ENCODE peak calls at places on chromosomes 4 and X, in six cellular contexts. One of them, this sample, is unnamed. For H3K27me3 and H3K4me1, the result is how much of the 10 kb centered on the place peaks cover.

GRCh38 chrX:130176354-130176776 is 4.6 kb downstream of the RAB33A start:
- DNase-seq in colonic mucosa: no peak
- DNase-seq in mammary epithelial cell: no peak
- DNase-seq in CD8-positive, alpha-beta T cell: no peak
- DNase-seq in uterus: no peak
- DNase-seq in heart left ventricle: no peak
- DNase-seq in this sample: no peak

GRCh38 chrX:151713859-151714258 is 2.0 kb upstream of the FATE1 start:
- DNase-seq in colonic mucosa: no peak
- DNase-seq in mammary epithelial cell: peak
- DNase-seq in CD8-positive, alpha-beta T cell: no peak
- DNase-seq in uterus: no peak
- DNase-seq in heart left ventricle: no peak
- DNase-seq in this sample: no peak

GRCh38 chrX:152641256-152641875 is 3.7 kb downstream of the GABRQ start:
- DNase-seq in colonic mucosa: no peak
- DNase-seq in mammary epithelial cell: no peak
- DNase-seq in CD8-positive, alpha-beta T cell: no peak
- DNase-seq in uterus: no peak
- DNase-seq in heart left ventricle: no peak
- DNase-seq in this sample: no peak

GRCh38 chr4:139886798-139887197 is 221.2 kb downstream of the MGST2 start:
- DNase-seq in colonic mucosa: no peak
- DNase-seq in mammary epithelial cell: no peak
- DNase-seq in CD8-positive, alpha-beta T cell: no peak
- DNase-seq in uterus: no peak
- DNase-seq in heart left ventricle: no peak
- DNase-seq in this sample: no peak

GRCh38 chr4:138650917-138651564 is 364.5 kb upstream of the NOCT start:
- DNase-seq in colonic mucosa: no peak
- DNase-seq in mammary epithelial cell: peak
- DNase-seq in CD8-positive, alpha-beta T cell: no peak
- DNase-seq in uterus: peak
- DNase-seq in heart left ventricle: peak
- DNase-seq in this sample: no peak

GRCh38 chrX:82998163-82998562 is 509.9 kb upstream of the POU3F4 start:
- DNase-seq in colonic mucosa: no peak
- DNase-seq in mammary epithelial cell: no peak
- DNase-seq in CD8-positive, alpha-beta T cell: no peak
- DNase-seq in uterus: no peak
- DNase-seq in heart left ventricle: no peak
- DNase-seq in this sample: no peak

GRCh38 chrX:373641-374471 is 12.9 kb downstream of the PPP2R3B start:
- DNase-seq in colonic mucosa: no peak
- DNase-seq in mammary epithelial cell: peak
- DNase-seq in CD8-positive, alpha-beta T cell: peak
- DNase-seq in uterus: no peak
- DNase-seq in heart left ventricle: no peak
- DNase-seq in this sample: peak

GRCh38 chr4:186765138-186765537 is 41.5 kb upstream of the FAT1 start:
- DNase-seq in colonic mucosa: peak
- DNase-seq in mammary epithelial cell: peak
- DNase-seq in CD8-positive, alpha-beta T cell: no peak
- DNase-seq in uterus: no peak
- DNase-seq in heart left ventricle: no peak
- DNase-seq in this sample: no peak

GRCh38 chr4:119040711-119041185 is 94.9 kb upstream of the MYOZ2 start:
- DNase-seq in colonic mucosa: no peak
- DNase-seq in mammary epithelial cell: peak
- DNase-seq in CD8-positive, alpha-beta T cell: no peak
- DNase-seq in uterus: no peak
- DNase-seq in heart left ventricle: no peak
- DNase-seq in this sample: no peak

GRCh38 chr4:19512086-19512485 is 739.6 kb upstream of the SLIT2 start:
- DNase-seq in colonic mucosa: no peak
- DNase-seq in mammary epithelial cell: no peak
- DNase-seq in CD8-positive, alpha-beta T cell: no peak
- DNase-seq in uterus: no peak
- DNase-seq in heart left ventricle: no peak
- DNase-seq in this sample: no peak

GRCh38 chrX:13085533-13085932 is 41.1 kb upstream of the FAM9C start:
- DNase-seq in colonic mucosa: no peak
- DNase-seq in mammary epithelial cell: no peak
- DNase-seq in CD8-positive, alpha-beta T cell: peak
- DNase-seq in uterus: no peak
- DNase-seq in heart left ventricle: no peak
- DNase-seq in this sample: no peak

GRCh38 chr4:174460684-174461083 is 61.6 kb downstream of the HPGD start:
- DNase-seq in colonic mucosa: no peak
- DNase-seq in mammary epithelial cell: peak
- DNase-seq in CD8-positive, alpha-beta T cell: no peak
- DNase-seq in uterus: no peak
- DNase-seq in heart left ventricle: no peak
- DNase-seq in this sample: no peak

GRCh38 chr4:153159728-153160221 is 44.5 kb upstream of the TRIM2 start:
- DNase-seq in colonic mucosa: no peak
- DNase-seq in mammary epithelial cell: peak
- DNase-seq in CD8-positive, alpha-beta T cell: no peak
- DNase-seq in uterus: no peak
- DNase-seq in heart left ventricle: no peak
- DNase-seq in this sample: no peak

GRCh38 chr4:140149851-140150635 is 3.9 kb downstream of the MAML3 start:
- DNase-seq in colonic mucosa: peak
- DNase-seq in mammary epithelial cell: peak
- DNase-seq in CD8-positive, alpha-beta T cell: peak
- DNase-seq in uterus: peak
- DNase-seq in heart left ventricle: peak
- DNase-seq in this sample: peak

GRCh38 chr4:174277433-174277832 is 6.0 kb downstream of the FBXO8 start:
- DNase-seq in colonic mucosa: no peak
- DNase-seq in mammary epithelial cell: no peak
- DNase-seq in CD8-positive, alpha-beta T cell: no peak
- DNase-seq in uterus: no peak
- DNase-seq in heart left ventricle: no peak
- DNase-seq in this sample: no peak

GRCh38 chr4:45036677-45037076 is 310.3 kb upstream of the GNPDA2 start:
- DNase-seq in colonic mucosa: no peak
- DNase-seq in mammary epithelial cell: peak
- DNase-seq in CD8-positive, alpha-beta T cell: no peak
- DNase-seq in uterus: no peak
- DNase-seq in heart left ventricle: no peak
- DNase-seq in this sample: no peak

GRCh38 chr4:165493359-165493758 is 114.6 kb downstream of the CPE start:
- DNase-seq in colonic mucosa: peak
- DNase-seq in mammary epithelial cell: peak
- DNase-seq in CD8-positive, alpha-beta T cell: peak
- DNase-seq in uterus: peak
- DNase-seq in heart left ventricle: peak
- DNase-seq in this sample: peak

GRCh38 chrX:155870958-155871357 is 10.2 kb upstream of the VAMP7 start:
- DNase-seq in colonic mucosa: no peak
- DNase-seq in mammary epithelial cell: no peak
- DNase-seq in CD8-positive, alpha-beta T cell: no peak
- DNase-seq in uterus: no peak
- DNase-seq in heart left ventricle: no peak
- DNase-seq in this sample: no peak

GRCh38 chr4:98657531-98658286 is 702 bp downstream of the TSPAN5 start:
- DNase-seq in colonic mucosa: peak
- DNase-seq in mammary epithelial cell: peak
- DNase-seq in CD8-positive, alpha-beta T cell: peak
- DNase-seq in uterus: peak
- DNase-seq in heart left ventricle: peak
- DNase-seq in this sample: peak

GRCh38 chr4:67575232-67575888 is 16.8 kb downstream of the STAP1 start:
- DNase-seq in colonic mucosa: no peak
- DNase-seq in mammary epithelial cell: no peak
- DNase-seq in CD8-positive, alpha-beta T cell: no peak
- DNase-seq in uterus: no peak
- DNase-seq in heart left ventricle: no peak
- DNase-seq in this sample: no peak

GRCh38 chrX:4322916-4323315 is 609.5 kb upstream of the PRKX start:
- DNase-seq in colonic mucosa: no peak
- DNase-seq in mammary epithelial cell: no peak
- DNase-seq in CD8-positive, alpha-beta T cell: no peak
- DNase-seq in uterus: no peak
- DNase-seq in heart left ventricle: no peak
- DNase-seq in this sample: no peak

GRCh38 chrX:42027367-42028025 is 104.1 kb upstream of the CASK start:
- DNase-seq in colonic mucosa: no peak
- DNase-seq in mammary epithelial cell: no peak
- DNase-seq in CD8-positive, alpha-beta T cell: no peak
- DNase-seq in uterus: no peak
- DNase-seq in heart left ventricle: no peak
- DNase-seq in this sample: no peak

GRCh38 chr4:62548108-62548524 is 1348.0 kb downstream of the ADGRL3 start:
- DNase-seq in colonic mucosa: no peak
- DNase-seq in mammary epithelial cell: no peak
- DNase-seq in CD8-positive, alpha-beta T cell: no peak
- DNase-seq in uterus: no peak
- DNase-seq in heart left ventricle: peak
- DNase-seq in this sample: peak

GRCh38 chrX:11665144-11666040 is at the start of gene ARHGAP6:
- DNase-seq in colonic mucosa: peak
- DNase-seq in mammary epithelial cell: peak
- DNase-seq in CD8-positive, alpha-beta T cell: no peak
- DNase-seq in uterus: peak
- DNase-seq in heart left ventricle: peak
- DNase-seq in this sample: peak

GRCh38 chr4:26069218-26069617 is 155.2 kb downstream of the SMIM20 start:
- DNase-seq in colonic mucosa: no peak
- DNase-seq in mammary epithelial cell: no peak
- DNase-seq in CD8-positive, alpha-beta T cell: no peak
- DNase-seq in uterus: no peak
- DNase-seq in heart left ventricle: no peak
- DNase-seq in this sample: no peak

GRCh38 chr4:187668683-187669082 is 326.9 kb upstream of the ZFP42 start:
- DNase-seq in colonic mucosa: no peak
- DNase-seq in mammary epithelial cell: peak
- DNase-seq in CD8-positive, alpha-beta T cell: no peak
- DNase-seq in uterus: no peak
- DNase-seq in heart left ventricle: no peak
- DNase-seq in this sample: no peak

GRCh38 chr4:180953572-180953971 is 1289.6 kb upstream of the TENM3 start:
- DNase-seq in colonic mucosa: no peak
- DNase-seq in mammary epithelial cell: no peak
- DNase-seq in CD8-positive, alpha-beta T cell: no peak
- DNase-seq in uterus: no peak
- DNase-seq in heart left ventricle: no peak
- DNase-seq in this sample: no peak

GRCh38 chr4:36024901-36025610 is 219.3 kb downstream of the ARAP2 start:
- DNase-seq in colonic mucosa: no peak
- DNase-seq in mammary epithelial cell: peak
- DNase-seq in CD8-positive, alpha-beta T cell: no peak
- DNase-seq in uterus: no peak
- DNase-seq in heart left ventricle: no peak
- DNase-seq in this sample: no peak

GRCh38 chr4:12902735-12903134 is 581.4 kb downstream of the RAB28 start:
- DNase-seq in colonic mucosa: no peak
- DNase-seq in mammary epithelial cell: no peak
- DNase-seq in CD8-positive, alpha-beta T cell: no peak
- DNase-seq in uterus: no peak
- DNase-seq in heart left ventricle: no peak
- DNase-seq in this sample: no peak

GRCh38 chr4:81467672-81467964 is 4.1 kb downstream of the RASGEF1B start:
- DNase-seq in colonic mucosa: no peak
- DNase-seq in mammary epithelial cell: no peak
- DNase-seq in CD8-positive, alpha-beta T cell: no peak
- DNase-seq in uterus: no peak
- DNase-seq in heart left ventricle: no peak
- DNase-seq in this sample: no peak

GRCh38 chr4:81470456-81471327 is 1.0 kb downstream of the RASGEF1B start:
- DNase-seq in colonic mucosa: peak
- DNase-seq in mammary epithelial cell: peak
- DNase-seq in CD8-positive, alpha-beta T cell: peak
- DNase-seq in uterus: peak
- DNase-seq in heart left ventricle: peak
- DNase-seq in this sample: peak

GRCh38 chr4:81471361-81472248 is at the start of gene RASGEF1B:
- DNase-seq in colonic mucosa: peak
- DNase-seq in mammary epithelial cell: peak
- DNase-seq in CD8-positive, alpha-beta T cell: peak
- DNase-seq in uterus: peak
- DNase-seq in heart left ventricle: peak
- DNase-seq in this sample: peak

GRCh38 chr4:81468685-81469084 is 3.0 kb downstream of the RASGEF1B start:
- DNase-seq in colonic mucosa: no peak
- DNase-seq in mammary epithelial cell: no peak
- DNase-seq in CD8-positive, alpha-beta T cell: no peak
- DNase-seq in uterus: no peak
- DNase-seq in heart left ventricle: no peak
- DNase-seq in this sample: no peak

GRCh38 chr4:81469774-81470455 is 1.8 kb downstream of the RASGEF1B start:
- DNase-seq in colonic mucosa: no peak
- DNase-seq in mammary epithelial cell: no peak
- DNase-seq in CD8-positive, alpha-beta T cell: no peak
- DNase-seq in uterus: no peak
- DNase-seq in heart left ventricle: no peak
- DNase-seq in this sample: no peak
- H3K4me3 ChIP-seq in colonic mucosa: peak
- H3K4me3 ChIP-seq in mammary epithelial cell: no peak
- H3K4me3 ChIP-seq in CD8-positive, alpha-beta T cell: peak
- H3K4me3 ChIP-seq in uterus: no peak
- H3K4me3 ChIP-seq in heart left ventricle: peak
- H3K4me3 ChIP-seq in this sample: peak

GRCh38 chr4:1004071-1004418 is 7.4 kb upstream of the FGFRL1 start:
- DNase-seq in colonic mucosa: no peak
- DNase-seq in mammary epithelial cell: no peak
- DNase-seq in CD8-positive, alpha-beta T cell: no peak
- DNase-seq in uterus: no peak
- DNase-seq in heart left ventricle: no peak
- DNase-seq in this sample: no peak
- H3K27me3 ChIP-seq in colonic mucosa: half or more
- H3K27me3 ChIP-seq in mammary epithelial cell: under half
- H3K27me3 ChIP-seq in CD8-positive, alpha-beta T cell: under half
- H3K27me3 ChIP-seq in uterus: under half
- H3K27me3 ChIP-seq in heart left ventricle: half or more
- H3K27me3 ChIP-seq in this sample: half or more

GRCh38 chr4:87006531-87007344 is 71.9 kb downstream of the AFF1 start:
- DNase-seq in colonic mucosa: peak
- DNase-seq in mammary epithelial cell: peak
- DNase-seq in CD8-positive, alpha-beta T cell: peak
- DNase-seq in uterus: peak
- DNase-seq in heart left ventricle: peak
- DNase-seq in this sample: peak
- H3K4me1 ChIP-seq in colonic mucosa: under half
- H3K4me1 ChIP-seq in mammary epithelial cell: under half
- H3K4me1 ChIP-seq in CD8-positive, alpha-beta T cell: under half
- H3K4me1 ChIP-seq in uterus: under half
- H3K4me1 ChIP-seq in heart left ventricle: half or more
- H3K4me1 ChIP-seq in this sample: half or more

DNA sequence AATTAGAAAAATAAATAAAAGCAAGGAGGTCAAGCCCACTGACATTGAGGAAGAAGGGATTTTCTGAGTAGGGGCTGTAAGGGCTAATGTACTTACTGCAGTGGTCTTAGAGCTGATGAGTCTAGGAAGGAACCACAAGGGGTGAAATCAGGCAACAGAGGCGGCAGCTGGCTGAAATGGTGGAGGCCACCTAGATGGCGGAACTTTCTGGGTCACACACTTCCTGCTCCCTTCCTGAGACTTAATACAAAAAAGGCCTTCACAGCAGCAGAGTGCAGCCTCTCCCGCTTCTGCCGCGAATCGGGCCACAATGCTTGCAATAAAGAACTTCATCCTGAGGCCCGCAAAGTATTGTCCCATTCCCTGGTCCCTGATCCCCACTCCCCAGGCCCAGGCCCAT is 15.4 kb downstream of the SNX12 start:
- DNase-seq in colonic mucosa: no peak
- DNase-seq in mammary epithelial cell: no peak
- DNase-seq in CD8-positive, alpha-beta T cell: no peak
- DNase-seq in uterus: no peak
- DNase-seq in heart left ventricle: no peak
- DNase-seq in this sample: no peak
- H3K4me3 ChIP-seq in colonic mucosa: no peak
- H3K4me3 ChIP-seq in mammary epithelial cell: no peak
- H3K4me3 ChIP-seq in CD8-positive, alpha-beta T cell: no peak
- H3K4me3 ChIP-seq in uterus: no peak
- H3K4me3 ChIP-seq in heart left ventricle: peak
- H3K4me3 ChIP-seq in this sample: peak

This sample was measured in left ventricle myocardium inferior.